ENCODE peak calls at places on chromosomes 16 and 17, in four cellular contexts. Z is K562, Y is H1, G is SK-N-SH. D is an unnamed sample.

GRCh38 chr17:43220511-43221125 is 7.8 kb downstream of the CCDC200 start:
- DNase-seq in Z (no peak), G (no peak), Y (no peak), D (no peak)

GRCh38 chr17:35795007-35795870 is at the start of gene MMP28:
- DNase-seq in Z (peak), G (peak), Y (no peak), D (peak)

GRCh38 chr16:26787924-26788323 is 278.8 kb upstream of the C16orf82 start:
- DNase-seq in G (peak), Z (peak), Y (no peak), D (no peak)

GRCh38 chr16:50521246-50521900 is 26.8 kb upstream of the NKD1 start:
- DNase-seq in G (no peak), Y (no peak), Z (no peak), D (no peak)

GRCh38 chr16:3938471-3938842 is 57.9 kb upstream of the CREBBP start:
- DNase-seq in Z (no peak), Y (no peak), G (no peak), D (no peak)

GRCh38 chr17:61878520-61878919 is 15.2 kb upstream of the BRIP1 start:
- DNase-seq in Y (no peak), Z (no peak), G (no peak), D (no peak)

GRCh38 chr16:85037050-85037410 is 9.4 kb downstream of the KIAA0513 start:
- DNase-seq in Y (no peak), Z (no peak), G (no peak), D (no peak)

GRCh38 chr17:27362909-27363308 is 69.0 kb downstream of the WSB1 start:
- DNase-seq in Z (no peak), G (no peak), Y (no peak), D (no peak)

GRCh38 chr16:83771306-83771942 is 36.4 kb upstream of the HSBP1 start:
- DNase-seq in G (no peak), Z (no peak), Y (no peak), D (no peak)

GRCh38 chr16:67770371-67770991 is 35.9 kb downstream of the RANBP10 start:
- DNase-seq in Z (no peak), Y (no peak), G (no peak), D (no peak)

GRCh38 chr17:7213895-7214299 is 5.7 kb downstream of the DLG4 start:
- DNase-seq in G (peak), Z (peak), Y (peak), D (peak)

GRCh38 chr17:40552806-40553693 is 12.2 kb downstream of the CCR7 start:
- DNase-seq in Z (no peak), Y (no peak), G (no peak), D (peak)

GRCh38 chr16:2964416-2965223 is 545 bp downstream of the KREMEN2 start:
- DNase-seq in Y (no peak), Z (peak), G (peak), D (peak)

GRCh38 chr17:11274106-11274505 is 33.1 kb downstream of the SHISA6 start:
- DNase-seq in Z (no peak), Y (no peak), G (no peak), D (no peak)

GRCh38 chr16:86421995-86422394 is 88.3 kb upstream of the FOXF1 start:
- DNase-seq in Y (no peak), G (no peak), Z (no peak), D (no peak)

GRCh38 chr16:50683689-50684374 is 2.7 kb upstream of the SNX20 start:
- DNase-seq in Y (no peak), Z (no peak), G (no peak), D (no peak)

GRCh38 chr17:78826836-78827509 is 13.6 kb downstream of the USP36 start:
- DNase-seq in Y (no peak), G (no peak), Z (no peak), D (no peak)

GRCh38 chr16:79175286-79176057 is 425.1 kb downstream of the MAF start:
- DNase-seq in Z (no peak), G (no peak), Y (no peak), D (no peak)

GRCh38 chr17:59311051-59311468 is 20.4 kb upstream of the YPEL2 start:
- DNase-seq in Y (no peak), Z (peak), G (peak), D (peak)

GRCh38 chr16:84567446-84567962 is 50.4 kb downstream of the COTL1 start:
- DNase-seq in Z (no peak), Y (no peak), G (no peak), D (no peak)

GRCh38 chr16:75494696-75495601 is at the start of gene CHST6:
- DNase-seq in G (peak), Z (peak), Y (no peak), D (peak)

GRCh38 chr17:65064452-65065019 is 8.0 kb upstream of the GNA13 start:
- DNase-seq in Z (peak), Y (no peak), G (no peak), D (no peak)

GRCh38 chr17:8365143-8365542 is 11.4 kb downstream of the KRABD2 start:
- DNase-seq in Z (no peak), Y (no peak), G (no peak), D (no peak)

GRCh38 chr16:30076276-30076791 is 540 bp downstream of the PPP4C start:
- DNase-seq in G (no peak), Z (peak), Y (no peak), D (no peak)

GRCh38 chr16:11396241-11397048 is 51.2 kb downstream of the RMI2 start:
- DNase-seq in G (peak), Z (peak), Y (peak), D (peak)

GRCh38 chr17:16937431-16937830 is 34.5 kb downstream of the TNFRSF13B start:
- DNase-seq in G (no peak), Y (no peak), Z (no peak), D (peak)

GRCh38 chr17:82882715-82883446 is 43.1 kb upstream of the ZNF750 start:
- DNase-seq in Y (no peak), G (no peak), Z (no peak), D (no peak)

GRCh38 chr17:4716081-4716480 is 5.6 kb downstream of the ARRB2 start:
- DNase-seq in Z (no peak), G (no peak), Y (no peak), D (no peak)

GRCh38 chr16:12609937-12610699 is 193.6 kb downstream of the CPPED1 start:
- DNase-seq in Y (no peak), Z (no peak), G (no peak), D (no peak)

GRCh38 chr17:72305964-72306551 is 185.2 kb downstream of the SOX9 start:
- DNase-seq in Y (no peak), Z (no peak), G (no peak), D (no peak)

GRCh38 chr17:80751070-80751459 is 206.4 kb downstream of the RPTOR start:
- DNase-seq in Z (no peak), Y (no peak), G (no peak), D (no peak)

GRCh38 chr16:3443108-3444031 is at the start of the genes NAA60 and ZNF597:
- DNase-seq in Y (peak), Z (peak), G (peak), D (peak)

GRCh38 chr17:27651411-27652345 is 20.7 kb downstream of the LGALS9 start:
- DNase-seq in G (peak), Z (no peak), Y (no peak), D (peak)

GRCh38 chr16:48287239-48287638 is 39.9 kb upstream of the ABCC11 start:
- DNase-seq in Y (no peak), G (no peak), Z (no peak), D (no peak)

GRCh38 chr16:81541314-81541713 is 96.7 kb downstream of the CMIP start:
- DNase-seq in G (no peak), Y (no peak), Z (no peak), D (no peak)

GRCh38 chr17:51546114-51546513 is 285.8 kb downstream of the UTP18 start:
- DNase-seq in Z (no peak), G (no peak), Y (no peak), D (no peak)

GRCh38 chr17:10803830-10804498 is at the start of gene TMEM238L:
- DNase-seq in Y (no peak), G (no peak), Z (no peak), D (no peak)

GRCh38 chr17:33152793-33153192 is 140.3 kb downstream of the ASIC2 start:
- DNase-seq in G (no peak), Z (no peak), Y (no peak), D (no peak)

GRCh38 chr17:33151565-33151964 is 141.5 kb downstream of the ASIC2 start:
- DNase-seq in Y (no peak), Z (no peak), G (no peak), D (no peak)

GRCh38 chr17:33154869-33155455 is 138.1 kb downstream of the ASIC2 start:
- DNase-seq in Z (no peak), G (no peak), Y (no peak), D (peak)
- TF ChIP-seq TEAD4 in Z (no peak), G (no peak), Y (no peak), D (no peak)

GRCh38 chr17:58119491-58119890 is 28.7 kb upstream of the OR4D1 start:
- DNase-seq in G (no peak), Z (no peak), Y (no peak), D (no peak)

GRCh38 chr17:58120195-58120822 is 27.9 kb upstream of the OR4D1 start:
- DNase-seq in G (no peak), Z (peak), Y (no peak), D (peak)

GRCh38 chr17:58113947-58114346 is 30.7 kb downstream of the DYNLL2 start:
- DNase-seq in Z (no peak), G (no peak), Y (no peak), D (no peak)

GRCh38 chr17:58112970-58113631 is 29.9 kb downstream of the DYNLL2 start:
- DNase-seq in Z (peak), Y (no peak), G (peak), D (peak)

DNA sequence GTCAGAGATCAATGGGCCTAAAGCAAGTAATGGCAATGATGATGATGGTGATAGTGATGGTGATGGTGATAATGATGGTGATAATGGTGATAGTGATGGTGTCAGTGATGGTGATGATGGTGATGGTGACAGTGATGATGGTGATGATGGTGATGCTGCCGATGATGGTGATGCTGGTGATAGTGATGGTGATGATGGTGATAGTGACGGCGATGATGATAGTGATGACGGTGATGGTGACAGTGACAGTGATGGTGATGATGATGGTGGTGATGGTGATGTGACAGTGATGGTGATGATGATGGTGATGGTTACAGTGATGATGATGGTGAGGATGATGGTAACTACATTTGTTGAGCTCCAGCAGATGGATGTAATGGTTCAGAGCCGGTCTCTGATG is 30.8 kb upstream of the OR4D1 start:
- DNase-seq in G (no peak), Y (no peak), Z (no peak), D (no peak)
- TF ChIP-seq TEAD4 in G (no peak), Y (no peak), Z (no peak), D (no peak)

GRCh38 chr17:20998571-20999043 is 44.2 kb downstream of the USP22 start:
- DNase-seq in Z (no peak), Y (no peak), G (no peak), D (no peak)

GRCh38 chr17:21001111-21001812 is 41.5 kb downstream of the USP22 start:
- DNase-seq in Z (no peak), G (no peak), Y (no peak), D (no peak)

GRCh38 chr17:20999044-20999573 is 43.7 kb downstream of the USP22 start:
- DNase-seq in Z (no peak), Y (no peak), G (no peak), D (no peak)

GRCh38 chr17:21001813-21002221 is 41.0 kb downstream of the USP22 start:
- DNase-seq in Y (no peak), G (no peak), Z (no peak), D (no peak)

DNA sequence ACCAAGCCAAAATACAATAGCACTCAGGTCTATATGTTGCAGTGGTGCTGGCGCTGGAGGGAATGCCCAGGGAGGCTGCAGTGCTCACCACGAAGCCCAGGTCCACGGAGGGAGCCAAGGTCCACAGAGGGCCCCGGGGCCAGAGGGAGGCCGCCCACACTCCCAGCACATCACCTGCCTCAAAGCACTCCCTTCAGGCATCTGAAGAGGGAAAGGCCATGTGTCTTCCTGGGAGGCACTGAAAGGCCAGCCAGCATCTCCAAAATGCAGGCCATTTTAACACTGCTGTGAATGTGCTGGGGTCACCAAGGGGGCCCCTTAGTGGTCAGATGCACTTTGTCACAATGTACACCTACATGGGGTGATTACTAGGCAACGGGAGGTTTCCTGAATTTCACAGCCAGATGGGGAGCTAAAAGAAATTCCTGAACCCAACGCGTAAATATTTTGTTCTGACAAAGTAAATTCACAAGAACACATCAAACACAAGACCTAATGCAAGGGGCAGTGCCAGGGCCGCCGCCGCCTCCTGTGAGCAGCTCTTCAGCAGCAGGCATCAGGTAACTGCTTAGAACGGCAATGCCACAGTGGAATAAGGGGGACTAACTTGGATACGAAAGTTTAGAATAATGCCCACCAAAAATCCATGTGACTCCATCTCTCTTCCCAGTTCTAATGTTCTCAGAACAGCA is 42.8 kb downstream of the USP22 start:
- DNase-seq in Y (no peak), Z (no peak), G (no peak), D (no peak)
- TF ChIP-seq TEAD4 in Y (no peak), Z (no peak), G (no peak), D (no peak)

DNA sequence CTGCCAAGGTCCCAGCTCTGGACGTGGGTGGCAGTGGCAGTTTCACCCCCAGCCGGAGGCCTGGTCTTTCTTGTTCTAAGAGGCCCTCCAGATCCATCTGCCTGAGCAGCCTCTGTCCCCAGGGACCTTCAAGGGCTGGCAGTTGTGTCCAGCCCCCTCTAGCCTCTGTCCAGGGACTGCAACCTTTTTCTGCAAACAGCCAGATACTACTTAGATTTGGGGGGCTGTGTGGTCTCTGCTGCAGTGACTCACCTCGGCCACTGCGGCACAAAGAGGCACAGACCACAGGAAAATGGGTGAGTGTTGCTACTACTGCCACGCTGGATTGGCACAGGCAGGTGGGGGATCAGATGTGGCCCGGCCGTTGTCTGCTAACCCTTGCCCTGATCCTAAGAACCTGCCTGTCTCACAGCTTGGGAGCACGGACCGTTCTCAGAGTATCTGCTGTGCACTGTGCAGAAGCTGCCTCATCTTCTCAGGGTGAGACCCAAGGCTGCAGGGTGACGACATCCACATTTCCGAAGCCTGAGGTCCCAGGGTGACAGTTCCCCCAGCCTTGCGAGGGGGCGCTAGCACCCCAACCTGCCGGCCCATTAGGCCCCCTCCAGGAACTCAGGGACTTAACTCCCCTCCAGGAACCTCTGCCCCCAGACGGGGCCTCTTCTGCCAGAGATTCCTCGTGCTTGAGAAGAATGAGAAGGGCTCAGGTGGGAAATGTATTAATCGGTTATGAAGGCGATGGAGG is 27.6 kb downstream of the MXRA7 start:
- DNase-seq in Y (no peak), Z (peak), G (peak), D (peak)
- TF ChIP-seq TEAD4 in Y (no peak), Z (no peak), G (no peak), D (no peak)

DNA sequence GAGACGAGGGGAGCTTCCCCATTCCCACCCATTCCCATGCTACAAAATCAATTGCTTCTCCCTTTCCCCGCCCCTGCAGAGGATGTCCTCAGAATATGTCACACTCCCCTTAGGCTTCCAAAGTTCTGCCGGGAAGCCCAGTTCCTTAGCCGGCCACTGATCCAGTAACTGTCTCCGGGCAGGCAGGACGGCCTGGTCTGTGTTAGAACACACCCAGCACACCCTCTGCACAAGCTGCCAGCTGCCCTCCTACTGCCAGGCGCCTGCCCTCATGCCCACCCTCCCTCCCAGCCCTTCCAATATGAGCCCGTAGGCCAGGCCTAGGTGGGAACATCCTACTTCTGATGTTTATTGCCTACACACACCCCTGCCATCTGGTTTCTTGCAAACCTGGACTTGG is 31.1 kb downstream of the SGSM2 start:
- DNase-seq in Z (no peak), Y (no peak), G (peak), D (no peak)
- TF ChIP-seq TEAD4 in Z (no peak), Y (no peak), G (no peak), D (no peak)

GRCh38 chr17:29526322-29526721 is 40.5 kb downstream of the ABHD15 start:
- DNase-seq in Y (no peak), G (no peak), Z (no peak), D (no peak)
- TF ChIP-seq TEAD4 in Y (no peak), G (no peak), Z (no peak), D (no peak)

DNA sequence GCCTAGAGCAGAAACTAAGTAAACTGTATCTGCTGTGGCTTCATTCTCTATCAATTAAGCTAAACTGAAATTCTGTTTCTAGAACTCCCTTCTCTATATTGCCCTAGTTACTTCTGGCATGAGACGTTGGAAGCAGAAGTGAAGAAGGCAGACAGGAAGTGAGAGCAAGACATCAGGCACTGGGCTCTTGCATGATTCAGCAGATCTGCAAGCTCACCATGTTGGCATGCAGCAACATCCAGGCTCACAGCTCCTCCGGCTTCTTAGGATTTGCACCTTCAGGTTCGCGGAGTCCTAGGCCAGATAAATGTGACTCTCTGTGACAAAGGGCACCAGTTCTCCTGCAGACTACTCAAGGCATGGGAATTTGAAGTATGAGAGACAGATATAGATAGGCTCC is 148.3 kb downstream of the CDH8 start:
- DNase-seq in Y (no peak), G (no peak), Z (no peak), D (no peak)
- TF ChIP-seq TEAD4 in Y (no peak), G (no peak), Z (no peak), D (no peak)

DNA sequence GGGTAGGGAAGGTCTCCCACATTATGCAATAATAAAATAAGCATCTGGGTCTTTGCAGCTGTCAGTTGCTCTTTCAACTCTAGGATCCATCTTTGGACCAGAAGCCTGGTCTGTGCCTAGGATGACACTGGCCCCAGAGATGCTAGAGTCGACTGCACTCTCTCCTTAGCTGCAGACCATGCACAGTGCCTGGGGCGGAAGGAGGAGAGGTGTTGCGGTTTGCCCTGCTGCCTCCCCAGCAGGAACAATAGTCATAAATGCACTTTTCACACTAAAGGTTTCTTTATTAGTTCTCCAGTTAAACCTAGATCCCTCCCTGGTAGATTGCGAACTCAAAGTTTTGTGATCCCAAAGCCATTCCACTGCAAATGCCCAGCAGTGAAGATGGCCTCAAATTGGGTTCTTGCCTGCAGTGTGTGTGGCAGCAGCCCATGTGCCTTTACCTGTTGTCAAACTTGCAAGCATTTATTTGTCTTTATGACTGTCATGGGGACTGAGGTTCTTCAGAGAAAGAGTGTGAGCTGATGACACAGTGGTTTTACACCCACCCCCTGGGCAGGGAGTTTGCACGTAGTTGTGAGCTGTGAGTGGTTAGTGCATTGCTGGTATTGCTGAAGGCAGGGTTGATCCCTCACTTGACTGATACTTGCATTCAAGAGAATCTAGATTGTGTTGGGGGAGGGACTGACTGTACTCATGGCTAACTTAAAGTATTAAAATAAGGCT is 10.3 kb downstream of the ATXN1L start:
- DNase-seq in Y (no peak), G (no peak), Z (no peak), D (no peak)
- TF ChIP-seq TEAD4 in Y (no peak), G (no peak), Z (no peak), D (no peak)

GRCh38 chr16:316741-317464 is 33.9 kb downstream of the PDIA2 start:
- DNase-seq in Z (no peak), Y (no peak), G (no peak), D (no peak)
- TF ChIP-seq TEAD4 in Z (no peak), Y (no peak), G (no peak), D (no peak)

D was measured in WTC11.